ENCODE peak calls at places on chromosome 17, in seven cellular contexts. One of them, this sample, is unnamed.

GRCh38 chr17:43011728-43012472 is 5.3 kb downstream of the IFI35 start:
- DNase-seq in GM20000: no peak
- DNase-seq in CD4-positive, alpha-beta T cell: no peak
- DNase-seq in GM12864: no peak
- DNase-seq in GM13976: no peak
- DNase-seq in endothelial cell: no peak
- DNase-seq in cardiac fibroblast: no peak
- DNase-seq in this sample: no peak

GRCh38 chr17:74008196-74008595 is 195.3 kb upstream of the RPL38 start:
- DNase-seq in GM20000: peak; percentile 32
- DNase-seq in CD4-positive, alpha-beta T cell: no peak
- DNase-seq in GM12864: no peak
- DNase-seq in GM13976: no peak
- DNase-seq in endothelial cell: peak; percentile 16
- DNase-seq in cardiac fibroblast: no peak
- DNase-seq in this sample: no peak

GRCh38 chr17:41724476-41725030 is 9.9 kb downstream of the HAP1 start:
- DNase-seq in GM20000: no peak
- DNase-seq in CD4-positive, alpha-beta T cell: no peak
- DNase-seq in GM12864: no peak
- DNase-seq in GM13976: no peak
- DNase-seq in endothelial cell: no peak
- DNase-seq in cardiac fibroblast: no peak
- DNase-seq in this sample: no peak

GRCh38 chr17:1060991-1061390 is 64.1 kb downstream of the TIMM22 start:
- DNase-seq in GM20000: no peak
- DNase-seq in CD4-positive, alpha-beta T cell: no peak
- DNase-seq in GM12864: no peak
- DNase-seq in GM13976: no peak
- DNase-seq in endothelial cell: no peak
- DNase-seq in cardiac fibroblast: peak; percentile 99
- DNase-seq in this sample: no peak

GRCh38 chr17:12899604-12900003 is 110.3 kb downstream of the ARHGAP44 start:
- DNase-seq in GM20000: no peak
- DNase-seq in CD4-positive, alpha-beta T cell: no peak
- DNase-seq in GM12864: no peak
- DNase-seq in GM13976: no peak
- DNase-seq in endothelial cell: no peak
- DNase-seq in cardiac fibroblast: no peak
- DNase-seq in this sample: no peak

GRCh38 chr17:56707312-56708219 is 114.1 kb downstream of the NOG start:
- DNase-seq in GM20000: no peak
- DNase-seq in CD4-positive, alpha-beta T cell: no peak
- DNase-seq in GM12864: no peak
- DNase-seq in GM13976: no peak
- DNase-seq in endothelial cell: no peak
- DNase-seq in cardiac fibroblast: peak; percentile 38
- DNase-seq in this sample: no peak

GRCh38 chr17:50288306-50288705 is 14.0 kb downstream of the TMEM92 start:
- DNase-seq in GM20000: no peak
- DNase-seq in CD4-positive, alpha-beta T cell: no peak
- DNase-seq in GM12864: no peak
- DNase-seq in GM13976: no peak
- DNase-seq in endothelial cell: no peak
- DNase-seq in cardiac fibroblast: no peak
- DNase-seq in this sample: no peak

GRCh38 chr17:2274414-2274813 is 29.2 kb downstream of the SMG6 start:
- DNase-seq in GM20000: no peak
- DNase-seq in CD4-positive, alpha-beta T cell: no peak
- DNase-seq in GM12864: no peak
- DNase-seq in GM13976: no peak
- DNase-seq in endothelial cell: no peak
- DNase-seq in cardiac fibroblast: no peak
- DNase-seq in this sample: no peak

GRCh38 chr17:51354908-51355307 is 94.6 kb downstream of the UTP18 start:
- DNase-seq in GM20000: no peak
- DNase-seq in CD4-positive, alpha-beta T cell: no peak
- DNase-seq in GM12864: no peak
- DNase-seq in GM13976: no peak
- DNase-seq in endothelial cell: no peak
- DNase-seq in cardiac fibroblast: no peak
- DNase-seq in this sample: no peak

GRCh38 chr17:79930077-79930785 is 91.0 kb upstream of the CBX4 start:
- DNase-seq in GM20000: no peak
- DNase-seq in CD4-positive, alpha-beta T cell: no peak
- DNase-seq in GM12864: no peak
- DNase-seq in GM13976: no peak
- DNase-seq in endothelial cell: no peak
- DNase-seq in cardiac fibroblast: no peak
- DNase-seq in this sample: no peak

GRCh38 chr17:82884341-82884871 is 44.6 kb upstream of the ZNF750 start:
- DNase-seq in GM20000: no peak
- DNase-seq in CD4-positive, alpha-beta T cell: no peak
- DNase-seq in GM12864: no peak
- DNase-seq in GM13976: no peak
- DNase-seq in endothelial cell: no peak
- DNase-seq in cardiac fibroblast: peak; percentile 21
- DNase-seq in this sample: no peak

GRCh38 chr17:77528516-77529327 is 388.0 kb downstream of the SEC14L1 start:
- DNase-seq in GM20000: no peak
- DNase-seq in CD4-positive, alpha-beta T cell: peak; percentile 4
- DNase-seq in GM12864: no peak
- DNase-seq in GM13976: no peak
- DNase-seq in endothelial cell: peak; percentile 45
- DNase-seq in cardiac fibroblast: no peak
- DNase-seq in this sample: no peak

GRCh38 chr17:9324864-9325263 is 250.8 kb downstream of the STX8 start:
- DNase-seq in GM20000: no peak
- DNase-seq in CD4-positive, alpha-beta T cell: no peak
- DNase-seq in GM12864: no peak
- DNase-seq in GM13976: no peak
- DNase-seq in endothelial cell: no peak
- DNase-seq in cardiac fibroblast: peak; percentile 18
- DNase-seq in this sample: no peak

GRCh38 chr17:17091276-17091675 is 49.0 kb downstream of the MPRIP start:
- DNase-seq in GM20000: no peak
- DNase-seq in CD4-positive, alpha-beta T cell: no peak
- DNase-seq in GM12864: no peak
- DNase-seq in GM13976: no peak
- DNase-seq in endothelial cell: no peak
- DNase-seq in cardiac fibroblast: no peak
- DNase-seq in this sample: no peak

GRCh38 chr17:54968954-54969400 is 412 bp downstream of the STXBP4 start:
- DNase-seq in GM20000: peak; percentile 20
- DNase-seq in CD4-positive, alpha-beta T cell: peak; percentile 13
- DNase-seq in GM12864: peak; percentile 15
- DNase-seq in GM13976: peak; percentile 32
- DNase-seq in endothelial cell: no peak
- DNase-seq in cardiac fibroblast: peak; percentile 55
- DNase-seq in this sample: no peak

GRCh38 chr17:57672205-57672632 is 72.9 kb downstream of the CCDC182 start:
- DNase-seq in GM20000: no peak
- DNase-seq in CD4-positive, alpha-beta T cell: no peak
- DNase-seq in GM12864: no peak
- DNase-seq in GM13976: no peak
- DNase-seq in endothelial cell: no peak
- DNase-seq in cardiac fibroblast: no peak
- DNase-seq in this sample: no peak

GRCh38 chr17:16432017-16432416 is 16.6 kb downstream of the TRPV2 start:
- DNase-seq in GM20000: no peak
- DNase-seq in CD4-positive, alpha-beta T cell: no peak
- DNase-seq in GM12864: no peak
- DNase-seq in GM13976: no peak
- DNase-seq in endothelial cell: no peak
- DNase-seq in cardiac fibroblast: no peak
- DNase-seq in this sample: no peak

GRCh38 chr17:66240630-66241029 is 11.4 kb upstream of the APOH start:
- DNase-seq in GM20000: no peak
- DNase-seq in CD4-positive, alpha-beta T cell: no peak
- DNase-seq in GM12864: no peak
- DNase-seq in GM13976: no peak
- DNase-seq in endothelial cell: no peak
- DNase-seq in cardiac fibroblast: peak; percentile 37
- DNase-seq in this sample: no peak

GRCh38 chr17:41004397-41004796 is 4.5 kb downstream of the KRTAP3-1 start:
- DNase-seq in GM20000: no peak
- DNase-seq in CD4-positive, alpha-beta T cell: no peak
- DNase-seq in GM12864: no peak
- DNase-seq in GM13976: no peak
- DNase-seq in endothelial cell: no peak
- DNase-seq in cardiac fibroblast: no peak
- DNase-seq in this sample: no peak

GRCh38 chr17:42303694-42304093 is 15.4 kb downstream of the STAT5A start:
- DNase-seq in GM20000: no peak
- DNase-seq in CD4-positive, alpha-beta T cell: no peak
- DNase-seq in GM12864: no peak
- DNase-seq in GM13976: no peak
- DNase-seq in endothelial cell: no peak
- DNase-seq in cardiac fibroblast: no peak
- DNase-seq in this sample: no peak

GRCh38 chr17:65559483-65559801 is 2.0 kb downstream of the AXIN2 start:
- DNase-seq in GM20000: no peak
- DNase-seq in CD4-positive, alpha-beta T cell: no peak
- DNase-seq in GM12864: no peak
- DNase-seq in GM13976: no peak
- DNase-seq in endothelial cell: no peak
- DNase-seq in cardiac fibroblast: no peak
- DNase-seq in this sample: no peak

GRCh38 chr17:81871387-81872120 is 417 bp upstream of the ARHGDIA start:
- DNase-seq in GM20000: peak; percentile 100
- DNase-seq in CD4-positive, alpha-beta T cell: peak; percentile 93
- DNase-seq in GM12864: peak; percentile 63
- DNase-seq in GM13976: peak; percentile 99
- DNase-seq in endothelial cell: peak; percentile 91
- DNase-seq in cardiac fibroblast: peak; percentile 87
- DNase-seq in this sample: peak; percentile 96
- TF ChIP-seq CTCF in GM20000: no peak
- TF ChIP-seq CTCF in CD4-positive, alpha-beta T cell: peak; percentile 49
- TF ChIP-seq CTCF in GM12864: peak; percentile 29
- TF ChIP-seq CTCF in GM13976: peak; percentile 45
- TF ChIP-seq CTCF in endothelial cell: no peak
- TF ChIP-seq CTCF in cardiac fibroblast: no peak
- TF ChIP-seq CTCF in this sample: peak; percentile 38

GRCh38 chr17:37368577-37368976 is 7.2 kb upstream of the C17orf78 start:
- DNase-seq in GM20000: no peak
- DNase-seq in CD4-positive, alpha-beta T cell: no peak
- DNase-seq in GM12864: no peak
- DNase-seq in GM13976: no peak
- DNase-seq in endothelial cell: no peak
- DNase-seq in cardiac fibroblast: peak; percentile 59
- DNase-seq in this sample: no peak

GRCh38 chr17:37375685-37376084 is at the start of gene C17orf78:
- DNase-seq in GM20000: no peak
- DNase-seq in CD4-positive, alpha-beta T cell: no peak
- DNase-seq in GM12864: no peak
- DNase-seq in GM13976: no peak
- DNase-seq in endothelial cell: no peak
- DNase-seq in cardiac fibroblast: no peak
- DNase-seq in this sample: no peak

GRCh38 chr17:37373530-37374159 is 2.1 kb upstream of the C17orf78 start:
- DNase-seq in GM20000: peak; percentile 81
- DNase-seq in CD4-positive, alpha-beta T cell: peak; percentile 49
- DNase-seq in GM12864: peak; percentile 65
- DNase-seq in GM13976: peak; percentile 87
- DNase-seq in endothelial cell: peak; percentile 63
- DNase-seq in cardiac fibroblast: peak; percentile 90
- DNase-seq in this sample: peak; percentile 29
- TF ChIP-seq CTCF in GM20000: peak; percentile 99
- TF ChIP-seq CTCF in CD4-positive, alpha-beta T cell: peak; percentile 96
- TF ChIP-seq CTCF in GM12864: peak; percentile 99
- TF ChIP-seq CTCF in GM13976: peak; percentile 98
- TF ChIP-seq CTCF in endothelial cell: peak; percentile 58
- TF ChIP-seq CTCF in cardiac fibroblast: peak; percentile 100
- TF ChIP-seq CTCF in this sample: peak; percentile 76

GRCh38 chr17:78924481-78925151 is 571 bp downstream of the TIMP2 start:
- DNase-seq in GM20000: peak; percentile 67
- DNase-seq in CD4-positive, alpha-beta T cell: no peak
- DNase-seq in GM12864: no peak
- DNase-seq in GM13976: no peak
- DNase-seq in endothelial cell: peak; percentile 18
- DNase-seq in cardiac fibroblast: no peak
- DNase-seq in this sample: no peak

GRCh38 chr17:78922876-78923498 is 2.2 kb downstream of the TIMP2 start:
- DNase-seq in GM20000: no peak
- DNase-seq in CD4-positive, alpha-beta T cell: no peak
- DNase-seq in GM12864: no peak
- DNase-seq in GM13976: no peak
- DNase-seq in endothelial cell: no peak
- DNase-seq in cardiac fibroblast: no peak
- DNase-seq in this sample: no peak

GRCh38 chr17:78923660-78924453 is 1.3 kb downstream of the TIMP2 start:
- DNase-seq in GM20000: peak; percentile 82
- DNase-seq in CD4-positive, alpha-beta T cell: peak; percentile 44
- DNase-seq in GM12864: peak; percentile 46
- DNase-seq in GM13976: peak; percentile 75
- DNase-seq in endothelial cell: no peak
- DNase-seq in cardiac fibroblast: no peak
- DNase-seq in this sample: no peak

GRCh38 chr17:78925662-78926555 is 722 bp upstream of the TIMP2 start:
- DNase-seq in GM20000: no peak
- DNase-seq in CD4-positive, alpha-beta T cell: no peak
- DNase-seq in GM12864: no peak
- DNase-seq in GM13976: no peak
- DNase-seq in endothelial cell: peak; percentile 51
- DNase-seq in cardiac fibroblast: peak; percentile 83
- DNase-seq in this sample: no peak

GRCh38 chr17:78925234-78925633 is at the start of gene TIMP2:
- DNase-seq in GM20000: peak; percentile 89
- DNase-seq in CD4-positive, alpha-beta T cell: peak; percentile 57
- DNase-seq in GM12864: no peak
- DNase-seq in GM13976: peak; percentile 81
- DNase-seq in endothelial cell: peak; percentile 84
- DNase-seq in cardiac fibroblast: peak; percentile 85
- DNase-seq in this sample: peak; percentile 46
- TF ChIP-seq CTCF in GM20000: no peak
- TF ChIP-seq CTCF in CD4-positive, alpha-beta T cell: peak; percentile 22
- TF ChIP-seq CTCF in GM12864: peak; percentile 24
- TF ChIP-seq CTCF in GM13976: no peak
- TF ChIP-seq CTCF in endothelial cell: peak; percentile 54
- TF ChIP-seq CTCF in cardiac fibroblast: peak; percentile 15
- TF ChIP-seq CTCF in this sample: peak; percentile 23

DNA sequence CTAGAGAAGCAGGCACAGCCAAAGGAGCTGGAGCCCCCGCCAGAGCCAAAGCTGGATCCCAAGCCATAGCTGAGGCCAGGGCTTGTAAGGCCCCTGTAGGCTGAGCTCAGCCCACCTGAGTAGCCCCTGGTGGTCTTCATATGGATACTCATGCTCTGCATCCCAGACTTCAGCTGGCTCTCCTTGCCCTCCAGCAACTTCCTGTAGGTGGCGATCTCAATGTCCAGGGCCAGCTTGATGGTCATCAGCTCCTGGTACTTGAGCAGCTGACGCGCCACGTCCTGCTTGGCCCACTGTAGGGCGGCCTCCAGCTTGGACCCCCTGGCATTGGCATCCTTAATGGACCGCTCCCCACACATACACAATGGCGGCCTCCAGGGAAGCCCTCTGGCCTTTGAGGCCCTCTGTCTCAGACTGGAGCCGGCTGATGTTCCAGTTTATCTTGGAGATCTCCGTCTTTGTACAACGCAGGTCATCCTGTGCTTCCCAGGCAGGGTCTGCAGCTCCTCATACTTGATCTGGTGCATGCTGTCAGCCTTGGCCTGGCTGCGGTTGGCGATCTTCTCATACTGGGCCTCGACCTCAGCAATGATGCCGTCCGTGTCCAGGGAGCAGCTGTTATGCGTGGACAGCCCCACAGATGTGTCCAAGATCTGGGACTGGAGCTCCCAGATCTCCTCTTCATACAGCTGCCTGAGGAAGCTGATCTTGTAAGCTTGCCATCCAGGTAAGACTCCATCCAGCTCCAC is 28.9 kb downstream of the IKZF3 start:
- DNase-seq in GM20000: no peak
- DNase-seq in CD4-positive, alpha-beta T cell: no peak
- DNase-seq in GM12864: no peak
- DNase-seq in GM13976: no peak
- DNase-seq in endothelial cell: no peak
- DNase-seq in cardiac fibroblast: no peak
- DNase-seq in this sample: no peak
- TF ChIP-seq CTCF in GM20000: no peak
- TF ChIP-seq CTCF in CD4-positive, alpha-beta T cell: no peak
- TF ChIP-seq CTCF in GM12864: peak; percentile 9
- TF ChIP-seq CTCF in GM13976: no peak
- TF ChIP-seq CTCF in endothelial cell: no peak
- TF ChIP-seq CTCF in cardiac fibroblast: no peak
- TF ChIP-seq CTCF in this sample: no peak

This sample was measured in natural killer cell.